ENCODE peak calls at places on chromosomes 3 and 15, in eight cellular contexts. E, O, B, Y, J, D, K and Q are unnamed samples.

GRCh38 chr15:92809880-92810361 is 90.2 kb upstream of the CHD2 start:
- DNase-seq in D (peak), K (peak), J (no peak), O (no peak), Y (no peak), E (no peak), B (no peak), Q (no peak)

GRCh38 chr3:171994646-171995441 is 44.5 kb upstream of the FNDC3B start:
- DNase-seq in B (no peak), E (peak), J (no peak), O (no peak), Y (no peak), K (peak), D (peak), Q (peak)

GRCh38 chr15:55791576-55792400 is 48.8 kb upstream of the PRTG start:
- DNase-seq in B (no peak), O (no peak), J (no peak), Y (no peak), E (peak), K (peak), D (no peak), Q (no peak)

GRCh38 chr15:62495670-62496328 is 330.7 kb upstream of the C2CD4B start:
- DNase-seq in B (no peak), O (no peak), E (peak), K (peak), J (no peak), D (no peak), Y (no peak), Q (no peak)

GRCh38 chr3:38627956-38628355 is 21.5 kb downstream of the SCN5A start:
- DNase-seq in O (peak), E (no peak), Y (no peak), K (no peak), J (no peak), B (peak), D (no peak), Q (peak)

GRCh38 chr3:12562451-12562850 is 5.6 kb downstream of the MKRN2 start:
- DNase-seq in O (no peak), D (no peak), B (no peak), E (no peak), K (no peak), J (no peak), Y (no peak), Q (no peak)

GRCh38 chr3:177523991-177524438 is 326.7 kb upstream of the TBL1XR1 start:
- DNase-seq in D (no peak), J (no peak), K (peak), O (no peak), B (no peak), E (no peak), Y (no peak), Q (peak)

GRCh38 chr15:52680041-52680391 is 828 bp upstream of the ATOSA start:
- DNase-seq in Y (no peak), O (no peak), J (no peak), E (no peak), B (no peak), K (peak), D (no peak), Q (no peak)

GRCh38 chr3:77815467-77815866 is 775.6 kb downstream of the ROBO2 start:
- DNase-seq in E (no peak), K (peak), J (no peak), B (no peak), Y (no peak), D (no peak), O (peak), Q (peak)

GRCh38 chr15:74427607-74428441 is 5.9 kb downstream of the SEMA7A start:
- DNase-seq in B (no peak), E (no peak), Y (no peak), K (no peak), O (no peak), J (no peak), D (no peak), Q (peak)

GRCh38 chr3:190131329-190131728 is 10.6 kb upstream of the P3H2 start:
- DNase-seq in E (no peak), J (no peak), B (no peak), D (no peak), Y (no peak), K (peak), O (no peak), Q (no peak)

GRCh38 chr3:85183390-85183789 is 224.6 kb downstream of the CADM2 start:
- DNase-seq in B (no peak), E (no peak), Y (no peak), K (no peak), D (no peak), J (no peak), O (no peak), Q (no peak)